ENCODE peak calls at places on chromosome 1, in eight cellular contexts. Y, A, J, M, P, T, U and I are unnamed samples.

GRCh38 chr1:156750191-156750931 is 1.1 kb downstream of the HDGF start:
- DNase-seq in Y (no peak), A (no peak), J (no peak), M (no peak), P (no peak), T (peak; percentile 68), U (no peak), I (peak; percentile 53)

GRCh38 chr1:248890549-248891498 is 15.2 kb upstream of the PGBD2 start:
- DNase-seq in Y (no peak), A (no peak), J (no peak), M (no peak), P (no peak), T (no peak), U (no peak), I (no peak)

GRCh38 chr1:5729636-5730145 is 262.5 kb downstream of the NPHP4 start:
- DNase-seq in Y (no peak), A (no peak), J (no peak), M (no peak), P (no peak), T (no peak), U (no peak), I (no peak)

GRCh38 chr1:21320410-21321107 is 30.3 kb upstream of the ECE1 start:
- DNase-seq in Y (no peak), A (no peak), J (no peak), M (no peak), P (no peak), T (no peak), U (peak; percentile 47), I (no peak)

GRCh38 chr1:85495556-85495955 is 30.6 kb upstream of the DDAH1 start:
- DNase-seq in Y (peak; percentile 63), A (no peak), J (peak; percentile 4), M (peak; percentile 72), P (no peak), T (no peak), U (no peak), I (peak; percentile 99)

GRCh38 chr1:51234721-51235425 is 1.2 kb upstream of the RNF11 start:
- DNase-seq in Y (no peak), A (no peak), J (no peak), M (peak; percentile 51), P (peak; percentile 40), T (peak; percentile 55), U (peak; percentile 75), I (peak; percentile 87)

GRCh38 chr1:112083487-112083886 is 94.0 kb upstream of the KCND3 start:
- DNase-seq in Y (no peak), A (peak; percentile 22), J (no peak), M (no peak), P (no peak), T (no peak), U (no peak), I (peak; percentile 14)

GRCh38 chr1:217311766-217312165 is 319.1 kb downstream of the GPATCH2 start:
- DNase-seq in Y (no peak), A (no peak), J (no peak), M (no peak), P (no peak), T (no peak), U (no peak), I (no peak)

GRCh38 chr1:30523055-30524020 is 200.0 kb downstream of the MATN1 start:
- DNase-seq in Y (peak; percentile 51), A (no peak), J (no peak), M (no peak), P (no peak), T (no peak), U (no peak), I (peak; percentile 95)

GRCh38 chr1:6148497-6149241 is 31.5 kb downstream of the CHD5 start:
- DNase-seq in Y (no peak), A (peak; percentile 89), J (peak; percentile 54), M (peak; percentile 97), P (peak; percentile 60), T (peak; percentile 75), U (no peak), I (no peak)

GRCh38 chr1:231037585-231038517 is 2.2 kb downstream of the FAM89A start:
- DNase-seq in Y (no peak), A (no peak), J (no peak), M (no peak), P (no peak), T (no peak), U (no peak), I (peak; percentile 52)

GRCh38 chr1:38677311-38677710 is 182.3 kb downstream of the RRAGC start:
- DNase-seq in Y (no peak), A (no peak), J (no peak), M (no peak), P (no peak), T (no peak), U (no peak), I (no peak)

GRCh38 chr1:53532912-53533311 is 73.7 kb downstream of the DMRTB1 start:
- DNase-seq in Y (no peak), A (no peak), J (no peak), M (no peak), P (no peak), T (no peak), U (no peak), I (no peak)

GRCh38 chr1:101190441-101190840 is 46.4 kb upstream of the S1PR1 start:
- DNase-seq in Y (no peak), A (no peak), J (no peak), M (no peak), P (no peak), T (no peak), U (no peak), I (peak; percentile 45)

GRCh38 chr1:201903135-201903534 is 14.4 kb downstream of the SHISA4 start:
- DNase-seq in Y (no peak), A (no peak), J (no peak), M (no peak), P (no peak), T (no peak), U (peak; percentile 86), I (peak; percentile 92)

GRCh38 chr1:59294423-59294822 is 2.5 kb upstream of the FGGY start:
- DNase-seq in Y (no peak), A (no peak), J (no peak), M (no peak), P (no peak), T (no peak), U (no peak), I (no peak)

GRCh38 chr1:186188736-186189135 is 186.3 kb downstream of the TPR start:
- DNase-seq in Y (no peak), A (no peak), J (no peak), M (no peak), P (no peak), T (no peak), U (no peak), I (peak; percentile 25)

GRCh38 chr1:77889671-77890070 is 1.2 kb downstream of the NEXN start:
- DNase-seq in Y (peak; percentile 7), A (no peak), J (peak; percentile 8), M (no peak), P (no peak), T (no peak), U (no peak), I (peak; percentile 88)

GRCh38 chr1:220917535-220918209 is 38.4 kb downstream of the HLX start:
- DNase-seq in Y (no peak), A (no peak), J (no peak), M (no peak), P (no peak), T (no peak), U (no peak), I (no peak)

GRCh38 chr1:97721221-97721620 is 199.6 kb downstream of the DPYD start:
- DNase-seq in Y (no peak), A (no peak), J (no peak), M (no peak), P (no peak), T (no peak), U (no peak), I (no peak)

GRCh38 chr1:15213333-15213732 is 33.7 kb upstream of the FHAD1 start:
- DNase-seq in Y (no peak), A (no peak), J (no peak), M (no peak), P (no peak), T (no peak), U (no peak), I (no peak)

GRCh38 chr1:21594935-21595897 is 73.9 kb downstream of the RAP1GAP start:
- DNase-seq in Y (peak; percentile 60), A (peak; percentile 76), J (peak; percentile 70), M (peak; percentile 74), P (peak; percentile 33), T (peak; percentile 71), U (peak; percentile 54), I (peak; percentile 66)

GRCh38 chr1:11650331-11650991 is 3.8 kb downstream of the FBXO2 start:
- DNase-seq in Y (no peak), A (peak; percentile 84), J (peak; percentile 57), M (peak; percentile 69), P (peak; percentile 74), T (peak; percentile 88), U (peak; percentile 68), I (peak; percentile 65)

GRCh38 chr1:35660581-35661473 is 19.5 kb upstream of the PSMB2 start:
- DNase-seq in Y (no peak), A (peak; percentile 71), J (no peak), M (no peak), P (no peak), T (no peak), U (no peak), I (peak; percentile 34)

GRCh38 chr1:163824490-163824889 is 502.7 kb downstream of the NUF2 start:
- DNase-seq in Y (no peak), A (no peak), J (no peak), M (no peak), P (no peak), T (no peak), U (no peak), I (peak; percentile 2)

GRCh38 chr1:246004281-246004680 is 502.8 kb downstream of the SMYD3 start:
- DNase-seq in Y (no peak), A (no peak), J (no peak), M (no peak), P (no peak), T (no peak), U (no peak), I (peak; percentile 32)

GRCh38 chr1:47995306-47996050 is 1.7 kb downstream of the TRABD2B start:
- DNase-seq in Y (no peak), A (no peak), J (no peak), M (no peak), P (no peak), T (no peak), U (no peak), I (no peak)

GRCh38 chr1:164774819-164775654 is 216.1 kb downstream of the PBX1 start:
- DNase-seq in Y (no peak), A (peak; percentile 45), J (no peak), M (peak; percentile 84), P (no peak), T (no peak), U (no peak), I (no peak)

GRCh38 chr1:112905420-112906154 is 50.4 kb downstream of the SLC16A1 start:
- DNase-seq in Y (no peak), A (no peak), J (no peak), M (no peak), P (no peak), T (no peak), U (peak; percentile 31), I (peak; percentile 77)

GRCh38 chr1:158355773-158356172 is 2.1 kb downstream of the CD1E start:
- DNase-seq in Y (no peak), A (no peak), J (no peak), M (no peak), P (no peak), T (no peak), U (no peak), I (no peak)

GRCh38 chr1:16615253-16616252 is 2.2 kb upstream of the NBPF1 start:
- DNase-seq in Y (no peak), A (peak; percentile 15), J (no peak), M (no peak), P (no peak), T (no peak), U (no peak), I (no peak)

GRCh38 chr1:52296345-52296744 is 69.7 kb downstream of the CC2D1B start:
- DNase-seq in Y (peak; percentile 59), A (no peak), J (peak; percentile 36), M (peak; percentile 62), P (no peak), T (no peak), U (no peak), I (peak; percentile 62)